ENCODE peak calls at places on chromosomes 3 and 15, in five cellular contexts. X, M, W, H and F are unnamed samples.

GRCh38 chr15:72599855-72600464 is 54.5 kb upstream of the GOLGA6B start:
- DNase-seq in X (no peak), M (peak), W (no peak), H (no peak), F (peak)

GRCh38 chr15:75687486-75688277 is 25.0 kb downstream of the CSPG4 start:
- DNase-seq in X (no peak), M (no peak), W (no peak), H (no peak), F (no peak)

GRCh38 chr3:116473602-116474001 is 28.3 kb upstream of the LSAMP start:
- DNase-seq in X (no peak), M (no peak), W (no peak), H (no peak), F (no peak)

GRCh38 chr15:96046620-96047240 is 283.8 kb upstream of the NR2F2 start:
- DNase-seq in X (no peak), M (peak), W (no peak), H (no peak), F (no peak)

GRCh38 chr3:55592572-55592971 is 105.5 kb upstream of the WNT5A start:
- DNase-seq in X (no peak), M (no peak), W (no peak), H (no peak), F (no peak)

GRCh38 chr3:71926242-71926560 is 141.3 kb upstream of the PROK2 start:
- DNase-seq in X (peak), M (no peak), W (no peak), H (no peak), F (no peak)

GRCh38 chr15:39582286-39582976 is 1.6 kb downstream of the THBS1 start:
- DNase-seq in X (no peak), M (no peak), W (no peak), H (peak), F (no peak)

GRCh38 chr3:109115451-109115850 is 2.5 kb downstream of the MORC1 start:
- DNase-seq in X (no peak), M (no peak), W (no peak), H (no peak), F (no peak)

GRCh38 chr3:118628704-118629341 is 405.8 kb downstream of the IGSF11 start:
- DNase-seq in X (peak), M (peak), W (peak), H (no peak), F (no peak)

GRCh38 chr3:128581566-128581965 is 69.1 kb downstream of the RPN1 start:
- DNase-seq in X (no peak), M (no peak), W (no peak), H (no peak), F (no peak)

GRCh38 chr15:51621917-51622268 is 678 bp downstream of the DMXL2 start:
- DNase-seq in X (peak), M (peak), W (peak), H (peak), F (no peak)

GRCh38 chr3:197371521-197372075 is 73.2 kb upstream of the DLG1 start:
- DNase-seq in X (no peak), M (no peak), W (no peak), H (no peak), F (no peak)

GRCh38 chr3:185176756-185177359 is 24.0 kb upstream of the C3orf70 start:
- DNase-seq in X (peak), M (no peak), W (no peak), H (no peak), F (no peak)

GRCh38 chr15:34952481-34952880 is 17.1 kb downstream of the AQR start:
- DNase-seq in X (no peak), M (no peak), W (no peak), H (no peak), F (no peak)

GRCh38 chr15:74376226-74376625 is 8.8 kb upstream of the CYP11A1 start:
- DNase-seq in X (no peak), M (no peak), W (no peak), H (no peak), F (no peak)

GRCh38 chr3:145704020-145704419 is 457.0 kb downstream of the PLOD2 start:
- DNase-seq in X (no peak), M (peak), W (no peak), H (no peak), F (no peak)

GRCh38 chr3:71075481-71075880 is 508.0 kb downstream of the FOXP1 start:
- DNase-seq in X (no peak), M (no peak), W (no peak), H (no peak), F (no peak)

GRCh38 chr3:44661189-44661588 is 12.7 kb downstream of the ZNF35 start:
- DNase-seq in X (no peak), M (no peak), W (no peak), H (no peak), F (no peak)

GRCh38 chr15:64024172-64025050 is 21.9 kb downstream of the DAPK2 start:
- DNase-seq in X (no peak), M (peak), W (no peak), H (no peak), F (no peak)

GRCh38 chr3:10772230-10773161 is 43.5 kb upstream of the SLC6A11 start:
- DNase-seq in X (peak), M (no peak), W (no peak), H (no peak), F (no peak)

GRCh38 chr3:46214751-46215352 is 6.7 kb upstream of the CCR1 start:
- DNase-seq in X (peak), M (no peak), W (no peak), H (no peak), F (no peak)

GRCh38 chr3:159785276-159785675 is 203.4 kb upstream of the IL12A start:
- DNase-seq in X (no peak), M (no peak), W (no peak), H (no peak), F (no peak)

GRCh38 chr3:113070226-113071220 is 79.7 kb downstream of the GTPBP8 start:
- DNase-seq in X (no peak), M (peak), W (no peak), H (no peak), F (no peak)

GRCh38 chr3:73513260-73513659 is 111.5 kb downstream of the PDZRN3 start:
- DNase-seq in X (no peak), M (no peak), W (no peak), H (no peak), F (no peak)

GRCh38 chr15:57153140-57153539 is 223.2 kb upstream of the CGNL1 start:
- DNase-seq in X (no peak), M (no peak), W (no peak), H (no peak), F (no peak)

GRCh38 chr3:125470671-125471070 is 49.3 kb downstream of the SNX4 start:
- DNase-seq in X (no peak), M (no peak), W (no peak), H (no peak), F (no peak)

GRCh38 chr3:139940622-139941021 is 5.6 kb downstream of the CLSTN2 start:
- DNase-seq in X (no peak), M (no peak), W (no peak), H (no peak), F (no peak)

GRCh38 chr3:76638006-76638405 is 401.9 kb upstream of the ROBO2 start:
- DNase-seq in X (no peak), M (no peak), W (no peak), H (no peak), F (no peak)

GRCh38 chr15:63803106-63803886 is 30.5 kb downstream of the HERC1 start:
- DNase-seq in X (no peak), M (no peak), W (no peak), H (no peak), F (no peak)